ENCODE peak calls at places on chromosomes 6 and 20, in six cellular contexts. M is adrenal gland, Z is neural crest cell, P is cardiac fibroblast, T is testis, L is omental fat pad. N is an unnamed sample.

GRCh38 chr6:169589699-169590257 is 112.1 kb downstream of the WDR27 start:
- DNase-seq in L (no peak), P (no peak), M (no peak), T (no peak), Z (no peak), N (no peak)

GRCh38 chr6:162572240-162572639 is 155.3 kb downstream of the PRKN start:
- DNase-seq in M (no peak), Z (no peak), T (no peak), P (no peak), L (no peak), N (no peak)

GRCh38 chr6:141829566-141829965 is 303.2 kb upstream of the GJE1 start:
- DNase-seq in L (no peak), Z (no peak), M (no peak), T (no peak), P (no peak), N (no peak)

GRCh38 chr6:158694913-158695312 is 45.1 kb downstream of the SYTL3 start:
- DNase-seq in T (no peak), L (no peak), M (peak), Z (no peak), P (no peak), N (no peak)

GRCh38 chr20:2820084-2820895 is 4.1 kb downstream of the TMEM239 start:
- DNase-seq in M (peak), L (no peak), T (peak), P (peak), Z (no peak), N (no peak)

GRCh38 chr6:7157752-7158616 is 50.2 kb downstream of the RREB1 start:
- DNase-seq in P (no peak), M (no peak), L (no peak), Z (no peak), T (no peak), N (no peak)

GRCh38 chr6:103715269-103715668 is 1144.5 kb downstream of the HACE1 start:
- DNase-seq in Z (no peak), M (no peak), L (no peak), P (no peak), T (no peak), N (no peak)

GRCh38 chr20:43188234-43188653 is 1.5 kb downstream of the PTPRT start:
- DNase-seq in M (no peak), Z (no peak), T (no peak), P (no peak), L (no peak), N (no peak)

GRCh38 chr20:46400828-46401477 is 5.5 kb downstream of the ELMO2 start:
- DNase-seq in T (no peak), Z (no peak), P (peak), M (no peak), L (no peak), N (peak)

GRCh38 chr6:18281564-18281963 is 17.2 kb upstream of the DEK start:
- DNase-seq in P (no peak), Z (no peak), L (no peak), M (no peak), T (no peak), N (no peak)

GRCh38 chr20:37907677-37908397 is 4.9 kb downstream of the VSTM2L start:
- DNase-seq in M (peak), P (peak), T (peak), L (no peak), Z (peak), N (no peak)

GRCh38 chr6:128363020-128363419 is 157.4 kb downstream of the PTPRK start:
- DNase-seq in P (no peak), Z (no peak), L (no peak), T (no peak), M (no peak), N (no peak)
- TF ChIP-seq CTCF in P (no peak), Z (no peak), L (no peak), T (no peak), M (no peak), N (no peak)

GRCh38 chr6:161414800-161415199 is 140.9 kb upstream of the AGPAT4 start:
- DNase-seq in Z (no peak), T (no peak), L (no peak), M (no peak), P (no peak), N (no peak)

GRCh38 chr6:161415302-161415855 is 141.5 kb upstream of the AGPAT4 start:
- DNase-seq in P (no peak), T (no peak), M (no peak), L (no peak), Z (no peak), N (no peak)

GRCh38 chr6:161422710-161423109 is 148.8 kb upstream of the AGPAT4 start:
- DNase-seq in Z (no peak), M (peak), P (no peak), T (peak), L (no peak), N (no peak)

GRCh38 chr6:161417712-161418457 is 144.0 kb upstream of the AGPAT4 start:
- DNase-seq in P (peak), M (no peak), Z (no peak), T (peak), L (no peak), N (no peak)

DNA sequence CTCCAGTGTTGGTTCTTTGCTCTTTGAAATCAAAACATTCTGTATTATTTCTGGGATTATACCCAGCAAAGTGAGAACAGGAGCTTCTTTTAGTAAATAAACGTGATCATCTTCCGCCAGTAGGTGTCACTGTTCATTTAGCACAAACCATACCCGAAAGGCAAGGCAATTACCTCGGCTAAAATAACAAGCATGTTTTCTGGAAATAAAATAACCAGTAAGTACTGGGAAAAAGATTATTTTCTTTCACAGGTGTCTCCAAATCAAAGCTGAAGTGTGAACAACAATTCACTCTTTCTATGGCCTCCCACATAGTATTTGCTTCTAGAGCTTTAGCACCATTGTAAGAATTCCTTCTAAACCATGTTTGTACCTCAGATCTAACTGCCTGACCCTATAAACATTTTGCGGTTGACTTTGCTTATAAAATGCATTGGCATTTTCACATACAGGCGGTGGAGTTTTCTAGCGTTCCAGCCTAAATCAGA is 144.6 kb upstream of the AGPAT4 start:
- DNase-seq in Z (peak), P (peak), L (no peak), T (peak), M (peak), N (no peak)
- TF ChIP-seq CTCF in Z (peak), P (peak), L (no peak), T (peak), M (peak), N (peak)

GRCh38 chr6:32461493-32461892 is 21.8 kb downstream of the HLA-DRA start:
- DNase-seq in P (no peak), L (no peak), Z (no peak), T (no peak), M (no peak), N (no peak)

GRCh38 chr6:32459781-32460424 is 20.2 kb downstream of the HLA-DRA start:
- DNase-seq in M (no peak), Z (no peak), P (no peak), T (peak), L (no peak), N (no peak)

GRCh38 chr6:32457054-32457453 is 17.4 kb downstream of the HLA-DRA start:
- DNase-seq in M (no peak), Z (no peak), P (no peak), L (no peak), T (no peak), N (no peak)

GRCh38 chr6:32462609-32463008 is 22.9 kb downstream of the HLA-DRA start:
- DNase-seq in Z (no peak), P (no peak), L (no peak), T (no peak), M (no peak), N (no peak)

GRCh38 chr6:32460528-32460927 is 20.8 kb downstream of the HLA-DRA start:
- DNase-seq in L (no peak), P (no peak), Z (no peak), M (no peak), T (no peak), N (no peak)
- TF ChIP-seq CTCF in L (no peak), P (no peak), Z (no peak), M (no peak), T (no peak), N (no peak)

GRCh38 chr20:63519765-63520593 is 586 bp upstream of the PPDPF start:
- DNase-seq in M (peak), P (peak), T (peak), Z (peak), L (no peak), N (peak)
- TF ChIP-seq CTCF in M (no peak), P (peak), T (no peak), Z (peak), L (no peak), N (no peak)

GRCh38 chr6:367891-368630 is 23.5 kb upstream of the IRF4 start:
- DNase-seq in P (no peak), M (no peak), L (no peak), Z (no peak), T (no peak), N (no peak)

GRCh38 chr6:366972-367794 is 24.4 kb upstream of the IRF4 start:
- DNase-seq in Z (no peak), M (no peak), P (no peak), T (no peak), L (no peak), N (no peak)

GRCh38 chr6:365835-366234 is 25.7 kb upstream of the IRF4 start:
- DNase-seq in P (no peak), L (no peak), T (no peak), M (no peak), Z (no peak), N (no peak)

GRCh38 chr6:364609-365540 is 26.7 kb upstream of the IRF4 start:
- DNase-seq in M (no peak), Z (no peak), P (no peak), T (no peak), L (no peak), N (no peak)

GRCh38 chr6:366389-366788 is 25.2 kb upstream of the IRF4 start:
- DNase-seq in L (no peak), M (no peak), T (no peak), P (no peak), Z (no peak), N (no peak)
- TF ChIP-seq CTCF in L (no peak), M (no peak), T (no peak), P (no peak), Z (no peak), N (no peak)

DNA sequence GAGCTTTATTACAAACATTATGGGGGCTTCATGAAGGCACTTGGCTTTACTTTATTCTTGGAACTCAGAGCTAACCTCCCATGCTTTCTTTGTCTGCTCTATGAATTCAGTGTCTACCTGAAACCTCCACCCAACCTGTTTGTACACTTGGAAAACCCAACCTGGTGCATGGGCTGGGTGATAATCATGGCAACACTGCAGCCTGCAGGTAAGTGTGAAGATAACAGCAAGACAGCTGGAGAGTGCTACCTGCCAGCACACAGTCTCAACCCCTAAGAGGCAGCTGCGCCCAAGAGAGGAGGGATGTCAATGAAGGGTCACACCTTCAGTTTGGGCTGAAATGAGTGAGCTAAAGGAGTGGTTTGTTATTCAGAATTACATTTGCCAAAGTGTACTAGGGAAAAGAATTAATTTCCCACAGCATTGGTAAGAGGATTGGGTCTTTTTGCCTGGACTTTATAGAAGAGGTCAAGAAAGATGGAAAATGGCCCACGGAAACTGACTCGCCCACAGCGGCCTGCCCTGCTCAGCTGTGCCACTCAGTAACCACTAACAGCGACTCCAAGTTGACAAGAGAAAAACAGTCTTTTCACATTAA is 24.4 kb downstream of the FOXQ1 start:
- DNase-seq in Z (no peak), L (no peak), T (no peak), M (no peak), P (no peak), N (no peak)
- TF ChIP-seq CTCF in Z (no peak), L (no peak), T (no peak), M (no peak), P (no peak), N (no peak)

GRCh38 chr6:151760486-151760885 is 47.0 kb upstream of the ESR1 start:
- DNase-seq in L (no peak), Z (no peak), T (no peak), P (no peak), M (no peak), N (no peak)

GRCh38 chr6:151765444-151765886 is 42.0 kb upstream of the ESR1 start:
- DNase-seq in M (peak), Z (peak), P (peak), L (no peak), T (peak), N (no peak)

GRCh38 chr6:151763938-151764680 is 43.4 kb upstream of the ESR1 start:
- DNase-seq in Z (peak), L (peak), P (peak), T (peak), M (peak), N (peak)

GRCh38 chr6:151762817-151763216 is 44.7 kb upstream of the ESR1 start:
- DNase-seq in P (no peak), L (no peak), Z (no peak), M (no peak), T (no peak), N (no peak)

DNA sequence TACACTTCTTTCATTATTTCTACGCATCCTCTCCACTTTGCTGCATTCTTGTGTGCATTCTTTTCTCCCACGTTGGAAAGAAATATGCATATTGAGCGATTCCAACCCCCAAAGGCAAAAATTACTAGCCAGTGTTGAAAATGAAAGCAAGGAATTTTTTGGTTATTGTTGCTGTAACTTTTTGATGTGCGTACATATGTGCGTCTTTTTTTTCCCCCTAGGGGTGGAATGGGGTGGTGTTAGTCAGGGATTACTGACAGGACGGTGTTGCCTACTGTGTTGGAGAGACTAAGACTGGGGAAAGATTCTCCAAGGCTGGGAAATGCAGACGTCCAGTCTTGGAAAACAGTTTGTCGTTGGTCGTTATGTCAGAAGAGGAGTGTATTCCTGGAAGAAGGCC is 44.2 kb upstream of the ESR1 start:
- DNase-seq in P (peak), Z (no peak), M (no peak), L (no peak), T (peak), N (no peak)
- TF ChIP-seq CTCF in P (peak), Z (peak), M (peak), L (no peak), T (peak), N (no peak)

GRCh38 chr6:1640476-1640875 is 30.8 kb downstream of the FOXC1 start:
- DNase-seq in T (no peak), L (no peak), Z (no peak), P (no peak), M (no peak), N (no peak)
- TF ChIP-seq CTCF in T (no peak), L (no peak), Z (no peak), P (no peak), M (no peak), N (no peak)

GRCh38 chr20:35473684-35474083 is 18.3 kb downstream of the CEP250 start:
- DNase-seq in L (no peak), P (no peak), T (no peak), Z (no peak), M (no peak), N (no peak)

GRCh38 chr20:35476288-35476687 is 20.9 kb downstream of the CEP250 start:
- DNase-seq in L (no peak), M (no peak), Z (no peak), P (no peak), T (no peak), N (no peak)

GRCh38 chr20:35474504-35474903 is 19.1 kb downstream of the CEP250 start:
- DNase-seq in P (no peak), L (no peak), T (no peak), Z (no peak), M (no peak), N (no peak)

GRCh38 chr20:35479798-35480197 is 24.4 kb downstream of the CEP250 start:
- DNase-seq in M (no peak), L (no peak), T (no peak), Z (no peak), P (no peak), N (no peak)

DNA sequence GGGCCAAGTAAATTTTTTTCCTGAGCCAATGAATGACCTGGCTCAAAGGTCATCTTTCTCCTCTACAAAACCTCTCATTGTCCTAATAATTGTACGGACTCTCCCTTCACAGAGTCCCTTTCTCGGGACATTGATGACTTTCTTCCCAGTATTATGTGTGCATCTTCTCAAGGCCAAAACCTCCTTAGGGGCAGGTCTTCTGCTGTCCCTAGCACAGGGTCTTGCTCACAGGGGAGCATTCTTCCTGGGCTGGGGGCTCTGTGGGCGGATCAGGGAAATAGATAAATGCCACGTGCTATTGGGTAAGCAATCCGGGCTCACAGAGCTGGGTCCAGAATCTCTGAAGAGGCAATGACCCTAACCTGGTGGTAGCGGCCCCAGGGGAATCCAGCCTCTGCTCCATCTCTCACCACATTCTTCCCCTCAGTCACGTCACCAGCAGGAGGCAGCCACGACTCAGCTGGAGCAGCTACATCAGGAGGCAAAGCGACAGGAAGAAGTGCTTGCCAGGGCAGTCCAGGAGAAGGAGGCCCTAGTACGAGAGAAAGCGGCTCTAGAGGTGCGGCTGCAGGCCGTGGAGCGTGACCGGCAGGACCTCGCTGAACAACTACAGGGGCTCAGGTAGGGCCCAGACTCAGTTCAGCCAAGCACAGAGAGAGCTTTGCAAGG is 23.5 kb downstream of the CEP250 start:
- DNase-seq in P (peak), M (no peak), Z (peak), T (no peak), L (no peak), N (no peak)
- TF ChIP-seq CTCF in P (peak), M (no peak), Z (peak), T (peak), L (no peak), N (no peak)